ENCODE peak calls at places on chromosomes 16 and 17, in seven cellular contexts. One of them, this sample, is unnamed.

GRCh38 chr16:68283840-68284595 is 19.7 kb downstream of the SLC7A6 start:
- DNase-seq in ascending aorta: no peak
- DNase-seq in CD8-positive, alpha-beta memory T cell: no peak
- DNase-seq in neural progenitor cell: no peak
- DNase-seq in breast epithelium: no peak
- DNase-seq in adrenal gland: no peak
- DNase-seq in heart left ventricle: no peak
- DNase-seq in this sample: no peak

GRCh38 chr16:87496101-87496801 is 3.4 kb upstream of the ZCCHC14 start:
- DNase-seq in ascending aorta: no peak
- DNase-seq in CD8-positive, alpha-beta memory T cell: no peak
- DNase-seq in neural progenitor cell: no peak
- DNase-seq in breast epithelium: no peak
- DNase-seq in adrenal gland: no peak
- DNase-seq in heart left ventricle: no peak
- DNase-seq in this sample: no peak

GRCh38 chr17:77246110-77247047 is 105.6 kb downstream of the SEC14L1 start:
- DNase-seq in ascending aorta: no peak
- DNase-seq in CD8-positive, alpha-beta memory T cell: no peak
- DNase-seq in neural progenitor cell: no peak
- DNase-seq in breast epithelium: no peak
- DNase-seq in adrenal gland: no peak
- DNase-seq in heart left ventricle: peak; percentile 65
- DNase-seq in this sample: no peak

GRCh38 chr16:89261691-89262563 is 44.4 kb downstream of the ZNF778 start:
- DNase-seq in ascending aorta: no peak
- DNase-seq in CD8-positive, alpha-beta memory T cell: no peak
- DNase-seq in neural progenitor cell: no peak
- DNase-seq in breast epithelium: no peak
- DNase-seq in adrenal gland: no peak
- DNase-seq in heart left ventricle: no peak
- DNase-seq in this sample: no peak

GRCh38 chr17:58312021-58312630 is 16.5 kb downstream of the TSPOAP1 start:
- DNase-seq in ascending aorta: no peak
- DNase-seq in CD8-positive, alpha-beta memory T cell: no peak
- DNase-seq in neural progenitor cell: no peak
- DNase-seq in breast epithelium: peak; percentile 50
- DNase-seq in adrenal gland: peak; percentile 35
- DNase-seq in heart left ventricle: no peak
- DNase-seq in this sample: no peak

GRCh38 chr17:74833501-74834361 is 26.0 kb downstream of the GRIN2C start:
- DNase-seq in ascending aorta: no peak
- DNase-seq in CD8-positive, alpha-beta memory T cell: no peak
- DNase-seq in neural progenitor cell: peak; percentile 71
- DNase-seq in breast epithelium: no peak
- DNase-seq in adrenal gland: peak; percentile 57
- DNase-seq in heart left ventricle: no peak
- DNase-seq in this sample: no peak

GRCh38 chr16:11632455-11632921 is 35.8 kb upstream of the SNN start:
- DNase-seq in ascending aorta: no peak
- DNase-seq in CD8-positive, alpha-beta memory T cell: no peak
- DNase-seq in neural progenitor cell: peak; percentile 61
- DNase-seq in breast epithelium: no peak
- DNase-seq in adrenal gland: peak; percentile 83
- DNase-seq in heart left ventricle: peak; percentile 71
- DNase-seq in this sample: no peak

GRCh38 chr16:57534881-57535658 is 1.3 kb downstream of the CCDC102A start:
- DNase-seq in ascending aorta: no peak
- DNase-seq in CD8-positive, alpha-beta memory T cell: peak; percentile 20
- DNase-seq in neural progenitor cell: no peak
- DNase-seq in breast epithelium: peak; percentile 47
- DNase-seq in adrenal gland: peak; percentile 65
- DNase-seq in heart left ventricle: no peak
- DNase-seq in this sample: no peak

GRCh38 chr16:85141491-85142128 is 29.3 kb upstream of the CIBAR2 start:
- DNase-seq in ascending aorta: no peak
- DNase-seq in CD8-positive, alpha-beta memory T cell: no peak
- DNase-seq in neural progenitor cell: no peak
- DNase-seq in breast epithelium: no peak
- DNase-seq in adrenal gland: no peak
- DNase-seq in heart left ventricle: no peak
- DNase-seq in this sample: no peak

GRCh38 chr16:67782567-67783352 is 23.6 kb downstream of the RANBP10 start:
- DNase-seq in ascending aorta: no peak
- DNase-seq in CD8-positive, alpha-beta memory T cell: no peak
- DNase-seq in neural progenitor cell: no peak
- DNase-seq in breast epithelium: no peak
- DNase-seq in adrenal gland: no peak
- DNase-seq in heart left ventricle: no peak
- DNase-seq in this sample: no peak

GRCh38 chr17:17540935-17541639 is 44.9 kb upstream of the RASD1 start:
- DNase-seq in ascending aorta: no peak
- DNase-seq in CD8-positive, alpha-beta memory T cell: no peak
- DNase-seq in neural progenitor cell: no peak
- DNase-seq in breast epithelium: no peak
- DNase-seq in adrenal gland: no peak
- DNase-seq in heart left ventricle: peak; percentile 51
- DNase-seq in this sample: no peak

GRCh38 chr17:62704381-62704971 is 77.0 kb downstream of the MRC2 start:
- DNase-seq in ascending aorta: no peak
- DNase-seq in CD8-positive, alpha-beta memory T cell: no peak
- DNase-seq in neural progenitor cell: no peak
- DNase-seq in breast epithelium: no peak
- DNase-seq in adrenal gland: no peak
- DNase-seq in heart left ventricle: no peak
- DNase-seq in this sample: no peak

GRCh38 chr17:62614142-62614541 is 13.3 kb upstream of the MRC2 start:
- DNase-seq in ascending aorta: no peak
- DNase-seq in CD8-positive, alpha-beta memory T cell: no peak
- DNase-seq in neural progenitor cell: no peak
- DNase-seq in breast epithelium: no peak
- DNase-seq in adrenal gland: no peak
- DNase-seq in heart left ventricle: no peak
- DNase-seq in this sample: no peak

GRCh38 chr17:64938925-64939474 is 19.7 kb upstream of the LRRC37A3 start:
- DNase-seq in ascending aorta: no peak
- DNase-seq in CD8-positive, alpha-beta memory T cell: peak; percentile 17
- DNase-seq in neural progenitor cell: peak; percentile 75
- DNase-seq in breast epithelium: no peak
- DNase-seq in adrenal gland: peak; percentile 79
- DNase-seq in heart left ventricle: peak; percentile 76
- DNase-seq in this sample: peak; percentile 7

DNA sequence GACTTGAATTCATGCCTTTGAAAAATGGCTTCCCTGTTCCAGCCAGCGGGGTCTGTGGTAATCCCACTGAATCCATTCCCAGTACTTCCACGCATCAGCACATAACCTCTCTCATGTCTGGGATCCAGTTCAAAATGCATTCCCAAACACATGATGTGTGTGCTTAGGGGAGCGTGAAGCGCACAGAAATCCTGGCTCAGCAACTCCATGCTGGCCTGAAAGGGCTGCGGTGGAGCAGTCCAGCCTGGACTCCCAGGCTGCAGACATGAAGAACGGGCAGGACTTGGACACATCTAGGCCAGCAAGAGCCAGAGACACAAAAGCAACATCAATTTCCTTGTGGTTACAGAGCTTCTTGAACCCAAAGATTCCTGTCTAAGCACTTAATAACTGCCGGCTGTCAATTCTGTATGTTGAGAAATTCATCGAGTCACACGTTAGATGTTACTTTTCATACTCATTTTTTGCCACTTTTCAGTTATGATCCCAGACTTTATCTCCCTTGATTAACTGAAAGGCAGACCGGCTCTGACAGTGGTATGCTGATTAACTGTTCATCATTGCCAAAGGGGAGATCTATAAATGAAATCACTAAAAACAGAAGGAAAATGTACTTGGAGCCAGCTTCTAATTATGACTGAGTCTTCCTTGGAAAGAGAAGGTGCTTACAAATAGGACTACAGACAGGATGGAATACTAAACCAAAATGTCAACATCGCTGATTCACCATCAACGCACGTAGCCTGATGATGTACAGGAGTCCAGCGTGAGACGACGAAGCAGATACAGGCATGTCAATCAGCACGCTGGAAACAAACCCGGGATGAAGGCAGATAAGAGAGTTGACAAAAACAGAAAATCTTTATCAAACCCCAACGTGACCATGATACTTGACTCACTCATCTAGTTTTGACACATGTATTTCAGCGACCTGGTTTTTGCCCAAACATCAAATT is 23.0 kb downstream of the NSMCE1 start:
- DNase-seq in ascending aorta: no peak
- DNase-seq in CD8-positive, alpha-beta memory T cell: no peak
- DNase-seq in neural progenitor cell: no peak
- DNase-seq in breast epithelium: no peak
- DNase-seq in adrenal gland: peak; percentile 79
- DNase-seq in heart left ventricle: no peak
- DNase-seq in this sample: peak; percentile 52
- H3K4me3 ChIP-seq in ascending aorta: no peak overlapping the region
- H3K4me3 ChIP-seq in CD8-positive, alpha-beta memory T cell: no peak overlapping the region
- H3K4me3 ChIP-seq in neural progenitor cell: no peak overlapping the region
- H3K4me3 ChIP-seq in breast epithelium: no peak overlapping the region
- H3K4me3 ChIP-seq in adrenal gland: no peak overlapping the region
- H3K4me3 ChIP-seq in heart left ventricle: no peak overlapping the region
- H3K4me3 ChIP-seq in this sample: no peak overlapping the region

GRCh38 chr16:66408181-66409048 is 18.7 kb upstream of the BEAN1 start:
- DNase-seq in ascending aorta: no peak
- DNase-seq in CD8-positive, alpha-beta memory T cell: peak; percentile 64
- DNase-seq in neural progenitor cell: no peak
- DNase-seq in breast epithelium: no peak
- DNase-seq in adrenal gland: peak; percentile 58
- DNase-seq in heart left ventricle: no peak
- DNase-seq in this sample: peak; percentile 58
- H3K4me3 ChIP-seq in ascending aorta: no peak overlapping the region
- H3K4me3 ChIP-seq in CD8-positive, alpha-beta memory T cell: peak overlapping the region; percentile 58
- H3K4me3 ChIP-seq in neural progenitor cell: no peak overlapping the region
- H3K4me3 ChIP-seq in breast epithelium: no peak overlapping the region
- H3K4me3 ChIP-seq in adrenal gland: no peak overlapping the region
- H3K4me3 ChIP-seq in heart left ventricle: no peak overlapping the region
- H3K4me3 ChIP-seq in this sample: peak overlapping the region; percentile 52

GRCh38 chr17:8698142-8699050 is 46.2 kb downstream of the CCDC42 start:
- DNase-seq in ascending aorta: no peak
- DNase-seq in CD8-positive, alpha-beta memory T cell: no peak
- DNase-seq in neural progenitor cell: no peak
- DNase-seq in breast epithelium: peak; percentile 72
- DNase-seq in adrenal gland: peak; percentile 80
- DNase-seq in heart left ventricle: peak; percentile 73
- DNase-seq in this sample: no peak
- H3K4me3 ChIP-seq in ascending aorta: peak overlapping the region; percentile 19
- H3K4me3 ChIP-seq in CD8-positive, alpha-beta memory T cell: no peak overlapping the region
- H3K4me3 ChIP-seq in neural progenitor cell: no peak overlapping the region
- H3K4me3 ChIP-seq in breast epithelium: peak overlapping the region; percentile 57
- H3K4me3 ChIP-seq in adrenal gland: no peak overlapping the region
- H3K4me3 ChIP-seq in heart left ventricle: peak overlapping the region; percentile 12
- H3K4me3 ChIP-seq in this sample: no peak overlapping the region

DNA sequence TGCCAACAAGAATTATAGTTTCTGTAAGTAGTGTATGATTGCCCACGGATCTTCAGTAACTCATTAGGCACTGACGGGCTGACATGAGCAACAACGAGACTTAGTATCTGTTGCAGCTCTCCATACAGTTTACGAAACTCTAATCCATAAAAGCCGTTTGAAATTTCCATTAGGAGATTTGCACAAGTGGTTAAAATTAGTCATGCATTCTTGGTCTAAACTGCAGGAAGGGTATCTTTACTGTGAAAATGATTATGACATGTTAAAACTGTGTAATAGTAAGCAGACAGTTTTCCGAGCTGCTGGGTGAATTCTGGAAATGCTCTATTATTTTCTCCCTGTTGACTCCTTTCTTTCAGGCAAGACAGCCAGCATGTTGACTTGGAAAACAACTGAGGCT is 605.0 kb downstream of the WWOX start:
- DNase-seq in ascending aorta: no peak
- DNase-seq in CD8-positive, alpha-beta memory T cell: no peak
- DNase-seq in neural progenitor cell: no peak
- DNase-seq in breast epithelium: no peak
- DNase-seq in adrenal gland: no peak
- DNase-seq in heart left ventricle: no peak
- DNase-seq in this sample: no peak
- H3K4me3 ChIP-seq in ascending aorta: no peak overlapping the region
- H3K4me3 ChIP-seq in CD8-positive, alpha-beta memory T cell: no peak overlapping the region
- H3K4me3 ChIP-seq in neural progenitor cell: no peak overlapping the region
- H3K4me3 ChIP-seq in breast epithelium: no peak overlapping the region
- H3K4me3 ChIP-seq in adrenal gland: no peak overlapping the region
- H3K4me3 ChIP-seq in heart left ventricle: no peak overlapping the region
- H3K4me3 ChIP-seq in this sample: no peak overlapping the region

GRCh38 chr17:60128171-60128859 is 21.5 kb upstream of the CA4 start:
- DNase-seq in ascending aorta: no peak
- DNase-seq in CD8-positive, alpha-beta memory T cell: no peak
- DNase-seq in neural progenitor cell: no peak
- DNase-seq in breast epithelium: peak; percentile 3
- DNase-seq in adrenal gland: peak; percentile 17
- DNase-seq in heart left ventricle: no peak
- DNase-seq in this sample: no peak
- H3K4me3 ChIP-seq in ascending aorta: no peak overlapping the region
- H3K4me3 ChIP-seq in CD8-positive, alpha-beta memory T cell: no peak overlapping the region
- H3K4me3 ChIP-seq in neural progenitor cell: no peak overlapping the region
- H3K4me3 ChIP-seq in breast epithelium: no peak overlapping the region
- H3K4me3 ChIP-seq in adrenal gland: no peak overlapping the region
- H3K4me3 ChIP-seq in heart left ventricle: no peak overlapping the region
- H3K4me3 ChIP-seq in this sample: no peak overlapping the region

DNA sequence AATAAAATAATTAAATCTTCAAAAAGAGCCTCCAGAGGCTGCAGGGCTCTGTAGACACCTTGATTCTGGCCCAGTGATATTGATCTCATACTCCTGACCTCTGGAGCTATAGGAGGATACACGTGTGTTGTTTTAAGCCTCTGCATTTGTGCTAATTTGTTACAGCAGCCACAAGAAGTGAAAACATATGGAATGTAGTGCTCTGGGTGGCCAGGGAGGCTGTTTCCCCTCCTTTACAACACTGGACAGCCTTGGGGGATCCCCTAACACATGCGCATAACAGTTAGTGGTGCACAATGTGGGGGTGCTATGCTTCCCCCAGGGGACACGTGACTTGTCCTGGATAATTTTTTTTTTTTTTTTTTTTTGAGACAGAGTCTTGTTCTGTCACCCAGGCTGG is 4.7 kb upstream of the ZNF500 start:
- DNase-seq in ascending aorta: no peak
- DNase-seq in CD8-positive, alpha-beta memory T cell: no peak
- DNase-seq in neural progenitor cell: no peak
- DNase-seq in breast epithelium: no peak
- DNase-seq in adrenal gland: no peak
- DNase-seq in heart left ventricle: no peak
- DNase-seq in this sample: no peak
- H3K4me3 ChIP-seq in ascending aorta: no peak overlapping the region
- H3K4me3 ChIP-seq in CD8-positive, alpha-beta memory T cell: no peak overlapping the region
- H3K4me3 ChIP-seq in neural progenitor cell: no peak overlapping the region
- H3K4me3 ChIP-seq in breast epithelium: no peak overlapping the region
- H3K4me3 ChIP-seq in adrenal gland: no peak overlapping the region
- H3K4me3 ChIP-seq in heart left ventricle: no peak overlapping the region
- H3K4me3 ChIP-seq in this sample: no peak overlapping the region

DNA sequence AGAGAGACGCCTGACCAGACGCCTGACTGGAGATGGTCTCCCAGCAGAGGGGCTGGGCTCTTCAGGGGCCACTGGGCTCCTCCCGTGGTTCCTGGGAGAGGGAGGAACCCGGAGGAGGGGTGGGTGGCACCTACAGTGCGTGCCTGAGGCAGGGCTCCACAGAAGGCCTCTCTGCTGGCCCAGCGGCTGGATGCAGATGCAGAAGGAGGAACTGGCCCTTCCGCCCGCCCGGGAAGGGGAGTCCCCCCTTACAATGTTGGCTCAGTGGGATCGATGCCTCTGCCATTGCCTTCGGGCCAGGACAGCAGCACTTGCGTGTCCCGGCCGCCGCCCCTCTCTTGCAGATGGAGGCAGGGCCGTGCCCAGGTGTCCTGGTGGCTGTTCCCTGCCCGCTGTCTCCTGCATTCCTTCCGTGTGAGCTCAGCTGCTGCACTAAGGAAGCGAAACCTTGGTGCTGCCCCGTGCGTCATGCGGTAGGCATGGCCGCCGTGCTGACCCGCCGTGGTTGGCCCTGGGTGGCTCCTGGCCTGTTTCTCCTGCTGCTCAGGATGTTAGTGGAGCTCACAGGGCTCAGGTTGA is 15.1 kb downstream of the BAIAP2 start:
- DNase-seq in ascending aorta: no peak
- DNase-seq in CD8-positive, alpha-beta memory T cell: no peak
- DNase-seq in neural progenitor cell: no peak
- DNase-seq in breast epithelium: peak; percentile 70
- DNase-seq in adrenal gland: peak; percentile 73
- DNase-seq in heart left ventricle: peak; percentile 85
- DNase-seq in this sample: no peak
- H3K4me3 ChIP-seq in ascending aorta: no peak overlapping the region
- H3K4me3 ChIP-seq in CD8-positive, alpha-beta memory T cell: no peak overlapping the region
- H3K4me3 ChIP-seq in neural progenitor cell: no peak overlapping the region
- H3K4me3 ChIP-seq in breast epithelium: peak overlapping the region; percentile 54
- H3K4me3 ChIP-seq in adrenal gland: no peak overlapping the region
- H3K4me3 ChIP-seq in heart left ventricle: no peak overlapping the region
- H3K4me3 ChIP-seq in this sample: no peak overlapping the region

This sample was measured in naive thymus-derived CD4-positive, alpha-beta T cell.